ENCODE peak calls at places on chromosomes 11 and 22, in eight cellular contexts. A is fibroblast of lung, P is neural progenitor cell, E is WERI-Rb-1, F is sigmoid colon, C is GM12878, Y is kidney, Q is AG04450. G is an unnamed sample.

GRCh38 chr11:35393093-35393492 is 26.3 kb downstream of the SLC1A2 start:
- DNase-seq in A (peak), P (peak), E (no peak), F (no peak), C (no peak), Y (no peak), Q (no peak), G (no peak)

GRCh38 chr22:35344956-35345690 is 35.8 kb upstream of the HMOX1 start:
- DNase-seq in A (no peak), P (no peak), E (no peak), F (no peak), C (no peak), Y (peak), Q (no peak), G (no peak)

GRCh38 chr22:23685205-23685784 is 5.5 kb upstream of the RGL4 start:
- DNase-seq in A (peak), P (no peak), E (no peak), F (no peak), C (no peak), Y (no peak), Q (no peak), G (no peak)

GRCh38 chr11:623999-624704 is 603 bp downstream of the CDHR5 start:
- DNase-seq in A (no peak), P (no peak), E (peak), F (no peak), C (no peak), Y (peak), Q (no peak), G (no peak)

GRCh38 chr22:35564975-35565867 is 24.6 kb downstream of the RASD2 start:
- DNase-seq in A (peak), P (no peak), E (no peak), F (no peak), C (no peak), Y (no peak), Q (no peak), G (no peak)

GRCh38 chr11:20110908-20111669 is 49.2 kb downstream of the DBX1 start:
- DNase-seq in A (peak), P (peak), E (peak), F (no peak), C (peak), Y (no peak), Q (no peak), G (no peak)

GRCh38 chr11:117586392-117586791 is 210.6 kb downstream of the DSCAML1 start:
- DNase-seq in A (no peak), P (no peak), E (no peak), F (peak), C (no peak), Y (no peak), Q (no peak), G (no peak)

GRCh38 chr22:31488988-31489617 is 539 bp downstream of the EIF4ENIF1 start:
- DNase-seq in A (peak), P (peak), E (peak), F (no peak), C (no peak), Y (peak), Q (no peak), G (peak)

GRCh38 chr11:75277991-75278790 is 37.6 kb downstream of the TPBGL start:
- DNase-seq in A (no peak), P (no peak), E (no peak), F (peak), C (no peak), Y (peak), Q (no peak), G (peak)

GRCh38 chr22:43946391-43946680 is 8.9 kb upstream of the SAMM50 start:
- DNase-seq in A (no peak), P (peak), E (peak), F (no peak), C (no peak), Y (no peak), Q (no peak), G (no peak)

GRCh38 chr11:85823816-85824215 is 12.9 kb upstream of the SYTL2 start:
- DNase-seq in A (no peak), P (no peak), E (no peak), F (no peak), C (no peak), Y (no peak), Q (no peak), G (no peak)

GRCh38 chr22:37752189-37753061 is 55.3 kb upstream of the GCAT start:
- DNase-seq in A (peak), P (peak), E (no peak), F (peak), C (no peak), Y (peak), Q (peak), G (peak)

GRCh38 chr11:18705651-18706281 is 7.2 kb downstream of the TMEM86A start:
- DNase-seq in A (no peak), P (no peak), E (peak), F (peak), C (no peak), Y (peak), Q (no peak), G (peak)

GRCh38 chr11:20671856-20672546 is 2.6 kb downstream of the NELL1 start:
- DNase-seq in A (no peak), P (peak), E (peak), F (no peak), C (no peak), Y (no peak), Q (no peak), G (no peak)

GRCh38 chr11:44484211-44484610 is 81.3 kb upstream of the CD82 start:
- DNase-seq in A (no peak), P (peak), E (peak), F (peak), C (no peak), Y (no peak), Q (no peak), G (no peak)

GRCh38 chr11:76662656-76663460 is 7.7 kb downstream of the LRRC32 start:
- DNase-seq in A (no peak), P (no peak), E (no peak), F (peak), C (no peak), Y (peak), Q (no peak), G (peak)

GRCh38 chr22:33844273-33844672 is 76.0 kb downstream of the LARGE1 start:
- DNase-seq in A (no peak), P (no peak), E (no peak), F (no peak), C (no peak), Y (no peak), Q (no peak), G (no peak)

GRCh38 chr11:23577296-23577695 is 717.0 kb upstream of the CCDC179 start:
- DNase-seq in A (no peak), P (no peak), E (no peak), F (no peak), C (no peak), Y (no peak), Q (no peak), G (no peak)

GRCh38 chr11:2924381-2924780 is 4.8 kb downstream of the PHLDA2 start:
- DNase-seq in A (no peak), P (no peak), E (no peak), F (no peak), C (no peak), Y (peak), Q (no peak), G (no peak)

GRCh38 chr22:30573594-30574094 is 821 bp downstream of the GAL3ST1 start:
- DNase-seq in A (no peak), P (no peak), E (no peak), F (no peak), C (no peak), Y (no peak), Q (no peak), G (no peak)

GRCh38 chr11:94664336-94664735 is 97.2 kb downstream of the PIWIL4 start:
- DNase-seq in A (no peak), P (no peak), E (no peak), F (no peak), C (no peak), Y (no peak), Q (no peak), G (no peak)

GRCh38 chr22:44380716-44381500 is 68.2 kb upstream of the SHISAL1 start:
- DNase-seq in A (no peak), P (peak), E (no peak), F (peak), C (no peak), Y (peak), Q (no peak), G (peak)

GRCh38 chr11:77196961-77197360 is 68.9 kb downstream of the MYO7A start:
- DNase-seq in A (no peak), P (no peak), E (no peak), F (peak), C (no peak), Y (peak), Q (no peak), G (peak)

DNA sequence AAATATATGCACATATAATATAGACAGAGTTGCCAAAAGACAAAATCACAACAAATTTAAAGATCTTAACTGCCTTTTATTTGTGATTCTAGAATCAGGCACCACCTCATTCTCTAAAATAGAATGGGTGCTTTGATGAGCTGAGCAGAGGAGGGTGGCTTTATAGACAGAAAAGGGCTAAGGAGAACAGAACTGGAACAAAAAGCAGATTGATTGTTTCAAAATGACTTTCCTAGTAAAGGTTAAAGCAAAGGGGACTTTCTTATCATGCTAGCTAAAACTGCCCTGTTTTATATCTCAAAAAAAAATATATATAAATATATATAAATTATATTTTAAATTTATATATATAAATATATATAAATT is 287.6 kb downstream of the FAT3 start:
- DNase-seq in A (no peak), P (no peak), E (no peak), F (no peak), C (no peak), Y (no peak), Q (no peak), G (no peak)
- H3K4me3 ChIP-seq in A (no peak), P (no peak), E (no peak), F (no peak), C (no peak), Y (no peak), Q (no peak), G (no peak)

DNA sequence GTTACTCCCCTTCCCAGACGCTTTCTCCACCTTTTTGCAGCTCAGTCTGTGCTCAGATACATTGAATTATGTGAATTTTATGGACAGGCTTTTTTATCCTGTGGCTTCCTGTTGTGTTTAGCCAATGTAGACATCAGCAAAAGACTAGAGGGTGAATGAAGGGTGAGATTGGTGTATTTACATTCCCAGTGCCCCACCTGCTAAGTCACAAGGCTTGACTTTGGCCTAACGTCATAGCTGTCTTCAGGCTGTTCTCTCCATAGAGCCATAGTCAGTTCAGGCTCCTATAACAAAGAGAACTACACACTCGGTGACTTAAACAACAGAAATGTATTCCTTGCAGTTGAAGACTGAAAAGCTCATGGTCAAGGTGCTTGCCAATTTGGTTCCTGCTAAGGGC is 97.5 kb upstream of the FSHB start:
- DNase-seq in A (no peak), P (no peak), E (no peak), F (no peak), C (no peak), Y (no peak), Q (no peak), G (no peak)
- TF ChIP-seq CTCF in A (no peak), P (no peak), E (no peak), F (no peak), C (no peak), Y (no peak), Q (no peak), G (no peak)

DNA sequence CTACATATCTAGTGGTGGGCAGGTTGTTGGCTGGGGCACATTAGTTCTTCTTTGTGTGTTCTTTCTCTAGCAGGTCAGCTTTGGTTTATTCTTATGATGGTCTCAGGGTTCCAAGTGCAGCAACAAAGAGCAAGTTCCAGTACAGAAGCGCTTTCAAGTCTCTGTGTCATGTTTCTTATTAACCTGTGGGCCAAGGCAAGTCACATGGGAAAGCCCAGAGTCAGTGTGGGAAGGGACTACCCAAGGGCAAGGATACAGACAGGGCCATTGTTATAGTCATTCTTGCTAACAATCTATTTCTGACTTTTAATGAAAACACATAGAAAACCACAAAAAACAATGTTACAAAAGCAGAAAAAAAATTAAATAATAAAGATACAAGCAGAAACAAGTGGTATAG is 754.6 kb downstream of the TBC1D22A start:
- DNase-seq in A (no peak), P (no peak), E (no peak), F (no peak), C (no peak), Y (no peak), Q (no peak), G (no peak)
- H3K4me3 ChIP-seq in A (no peak), P (no peak), E (no peak), F (no peak), C (no peak), Y (no peak), Q (no peak), G (no peak)

DNA sequence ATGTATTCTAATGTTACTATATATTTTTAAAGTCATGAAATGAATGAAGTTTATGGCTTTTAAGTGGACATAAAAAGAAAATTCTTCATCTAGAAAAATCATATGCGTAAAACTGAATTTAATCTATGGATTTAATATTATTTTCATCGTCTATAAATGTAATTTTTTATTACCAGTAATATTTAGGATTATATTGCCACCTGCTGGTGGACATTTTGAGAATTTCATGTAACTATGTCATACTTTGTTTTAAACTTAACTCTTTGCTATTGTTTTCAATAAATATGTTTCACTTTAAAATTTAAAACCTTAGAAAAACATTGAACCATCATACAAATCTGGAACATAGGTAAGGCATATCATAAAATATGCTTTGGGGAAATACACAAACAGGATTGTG is 66.5 kb upstream of the CEP126 start:
- DNase-seq in A (no peak), P (peak), E (no peak), F (no peak), C (no peak), Y (no peak), Q (no peak), G (no peak)
- TF ChIP-seq CTCF in A (peak), P (peak), E (no peak), F (no peak), C (peak), Y (peak), Q (peak), G (peak)

GRCh38 chr22:46084376-46084775 is 66.0 kb upstream of the PPARA start:
- DNase-seq in A (no peak), P (no peak), E (no peak), F (no peak), C (no peak), Y (peak), Q (no peak), G (peak)

GRCh38 chr22:46084943-46085830 is 65.1 kb upstream of the PPARA start:
- DNase-seq in A (peak), P (no peak), E (no peak), F (peak), C (no peak), Y (peak), Q (no peak), G (peak)

GRCh38 chr22:46081831-46082210 is 68.5 kb upstream of the PPARA start:
- DNase-seq in A (peak), P (peak), E (no peak), F (peak), C (no peak), Y (peak), Q (no peak), G (peak)

GRCh38 chr22:46082633-46083032 is 67.7 kb upstream of the PPARA start:
- DNase-seq in A (no peak), P (no peak), E (no peak), F (peak), C (no peak), Y (no peak), Q (no peak), G (no peak)

DNA sequence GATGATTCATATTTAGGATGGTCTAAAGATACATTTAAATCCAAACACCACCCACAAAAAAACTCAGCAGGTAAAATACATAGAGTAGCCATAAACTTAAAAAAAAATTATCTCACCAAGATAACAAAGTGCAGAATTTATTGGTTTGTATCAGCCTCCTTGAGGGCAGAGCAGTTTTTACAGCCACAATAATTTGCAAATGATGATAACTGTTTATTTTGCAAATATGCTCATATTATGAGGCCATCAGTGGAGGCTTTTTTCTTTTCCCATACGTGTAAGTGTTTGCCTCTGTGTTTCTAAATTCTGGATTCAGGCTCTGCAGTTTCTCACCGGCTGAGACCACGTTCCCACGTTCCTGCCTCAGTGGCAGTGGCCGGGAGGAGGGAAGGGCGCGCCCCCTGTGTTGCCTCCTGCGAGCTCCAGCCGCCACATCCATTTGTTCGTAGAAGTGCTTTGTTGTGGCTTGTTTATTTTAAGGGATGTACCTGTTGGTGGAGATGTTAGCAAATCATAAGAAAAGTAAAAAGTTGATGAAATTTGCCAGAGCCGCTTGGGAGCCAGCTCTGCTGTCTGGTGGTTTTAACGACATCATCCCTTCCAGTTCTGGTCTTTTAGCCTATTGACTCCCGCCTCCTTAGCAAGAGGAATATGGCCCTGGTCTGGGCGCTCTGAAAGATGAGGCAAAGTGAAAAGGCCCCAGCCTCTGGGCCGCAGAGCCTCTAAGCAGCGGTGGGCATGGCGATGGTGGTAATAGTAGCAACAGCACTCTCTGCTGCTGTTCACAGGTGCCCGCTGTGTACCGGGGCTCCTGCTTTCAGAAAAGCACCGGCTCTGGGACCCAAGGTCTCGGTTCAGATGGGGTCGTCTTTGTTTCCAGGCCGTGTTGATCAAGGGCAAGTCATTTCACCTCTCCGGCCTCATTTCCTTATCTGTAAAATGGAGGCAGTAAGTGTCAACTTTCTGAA is 66.7 kb upstream of the PPARA start:
- DNase-seq in A (no peak), P (no peak), E (no peak), F (peak), C (no peak), Y (peak), Q (no peak), G (peak)
- H3K4me3 ChIP-seq in A (peak), P (no peak), E (no peak), F (no peak), C (no peak), Y (no peak), Q (no peak), G (peak)

DNA sequence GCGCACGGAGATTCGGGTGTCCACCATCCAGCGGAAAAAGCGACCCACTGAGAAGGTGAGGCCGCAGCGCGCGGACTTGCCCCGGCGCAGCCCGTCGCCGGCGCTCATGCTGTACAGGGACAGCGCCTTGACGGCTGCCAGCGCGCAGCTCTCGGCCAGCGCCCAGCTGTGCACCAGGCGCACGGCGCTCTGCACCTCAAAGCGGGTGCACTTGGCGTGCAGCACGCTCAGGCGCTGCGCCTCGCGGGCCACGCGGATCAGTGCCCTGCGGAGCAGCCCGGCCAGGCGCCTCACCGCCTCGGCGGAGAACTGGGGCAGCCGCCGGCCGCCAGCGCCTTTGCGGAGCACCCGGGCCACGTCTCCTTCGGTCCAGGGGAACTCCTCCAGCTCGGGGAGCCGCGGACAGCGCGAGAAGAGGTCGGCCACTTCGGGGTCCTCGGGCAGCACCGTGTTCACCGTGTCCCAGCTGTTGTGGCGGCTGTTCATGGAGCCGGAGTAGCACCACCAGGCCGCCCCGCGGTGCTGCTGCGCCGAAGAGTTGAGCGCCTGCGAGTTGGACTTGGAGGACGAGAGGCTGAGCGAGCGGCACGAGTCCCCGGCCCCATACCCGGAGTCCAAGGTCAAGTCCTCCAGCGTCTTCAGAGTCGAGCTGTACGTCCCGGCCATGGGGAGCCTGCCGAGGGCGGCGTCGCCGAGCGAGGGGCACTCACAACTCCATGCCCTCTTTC is 728 bp downstream of the ABTB2 start:
- DNase-seq in A (peak), P (peak), E (peak), F (peak), C (no peak), Y (peak), Q (no peak), G (peak)
- TF ChIP-seq CTCF in A (no peak), P (no peak), E (peak), F (no peak), C (no peak), Y (no peak), Q (no peak), G (no peak)

GRCh38 chr11:97756571-97757335 is 1264.0 kb upstream of the CNTN5 start:
- DNase-seq in A (peak), P (no peak), E (no peak), F (no peak), C (no peak), Y (no peak), Q (no peak), G (no peak)

GRCh38 chr11:97751405-97751804 is 1269.3 kb upstream of the CNTN5 start:
- DNase-seq in A (no peak), P (no peak), E (no peak), F (no peak), C (no peak), Y (peak), Q (no peak), G (no peak)

GRCh38 chr11:97751952-97752351 is 1268.8 kb upstream of the CNTN5 start:
- DNase-seq in A (no peak), P (no peak), E (no peak), F (no peak), C (no peak), Y (no peak), Q (no peak), G (no peak)

GRCh38 chr11:97754976-97755375 is 1265.8 kb upstream of the CNTN5 start:
- DNase-seq in A (no peak), P (peak), E (no peak), F (no peak), C (no peak), Y (no peak), Q (no peak), G (no peak)
- H3K4me3 ChIP-seq in A (no peak), P (no peak), E (no peak), F (no peak), C (no peak), Y (no peak), Q (no peak), G (no peak)

G was measured in upper lobe of right lung.